ENCODE peak calls at places on chromosome 4, in eight cellular contexts. K, W, M, U, G, S, R and D are unnamed samples.

GRCh38 chr4:173505924-173506779 is 23.9 kb downstream of the HAND2 start:
- DNase-seq in K (peak), W (no peak), M (peak), U (no peak), G (peak), S (peak), R (no peak), D (peak)

GRCh38 chr4:123444298-123444731 is 47.7 kb downstream of the SPRY1 start:
- DNase-seq in K (peak), W (no peak), M (peak), U (no peak), G (peak), S (peak), R (no peak), D (peak)

GRCh38 chr4:174284181-174284886 is 623 bp downstream of the CEP44 start:
- DNase-seq in K (peak), W (no peak), M (peak), U (no peak), G (peak), S (no peak), R (peak), D (no peak)

GRCh38 chr4:71765349-71765748 is 18.5 kb downstream of the GC start:
- DNase-seq in K (no peak), W (no peak), M (no peak), U (no peak), G (peak), S (no peak), R (no peak), D (no peak)

GRCh38 chr4:112190684-112191083 is 40.9 kb upstream of the AP1AR start:
- DNase-seq in K (no peak), W (no peak), M (no peak), U (no peak), G (no peak), S (no peak), R (no peak), D (no peak)

GRCh38 chr4:113350576-113350975 is 301.1 kb downstream of the ANK2 start:
- DNase-seq in K (no peak), W (no peak), M (no peak), U (no peak), G (peak), S (no peak), R (no peak), D (no peak)

GRCh38 chr4:25112349-25113008 is 47.8 kb downstream of the SEPSECS start:
- DNase-seq in K (no peak), W (no peak), M (no peak), U (no peak), G (peak), S (no peak), R (no peak), D (no peak)

GRCh38 chr4:74317616-74318256 is 9.5 kb downstream of the EPGN start:
- DNase-seq in K (no peak), W (no peak), M (no peak), U (no peak), G (peak), S (no peak), R (no peak), D (no peak)

GRCh38 chr4:52823478-52824092 is 38.5 kb upstream of the RASL11B start:
- DNase-seq in K (no peak), W (no peak), M (no peak), U (no peak), G (peak), S (no peak), R (no peak), D (no peak)

GRCh38 chr4:38462659-38463058 is 201.3 kb upstream of the KLF3 start:
- DNase-seq in K (peak), W (no peak), M (no peak), U (no peak), G (no peak), S (no peak), R (no peak), D (no peak)

GRCh38 chr4:25843340-25844097 is 19.3 kb downstream of the SEL1L3 start:
- DNase-seq in K (peak), W (no peak), M (no peak), U (no peak), G (no peak), S (no peak), R (no peak), D (peak)

GRCh38 chr4:18645356-18645755 is 623.8 kb upstream of the LCORL start:
- DNase-seq in K (no peak), W (no peak), M (no peak), U (no peak), G (no peak), S (no peak), R (no peak), D (no peak)

GRCh38 chr4:164215113-164215741 is 538.7 kb upstream of the SMIM31 start:
- DNase-seq in K (no peak), W (no peak), M (no peak), U (no peak), G (no peak), S (no peak), R (no peak), D (no peak)

GRCh38 chr4:180669637-180670036 is 1573.6 kb upstream of the TENM3 start:
- DNase-seq in K (no peak), W (no peak), M (no peak), U (no peak), G (no peak), S (no peak), R (no peak), D (no peak)

GRCh38 chr4:99529218-99529617 is 18.4 kb downstream of the C4orf17 start:
- DNase-seq in K (no peak), W (no peak), M (no peak), U (no peak), G (peak), S (no peak), R (no peak), D (no peak)

GRCh38 chr4:101621120-101621519 is 169.4 kb upstream of the BANK1 start:
- DNase-seq in K (no peak), W (no peak), M (peak), U (no peak), G (peak), S (no peak), R (peak), D (no peak)

GRCh38 chr4:186647821-186648220 is 75.8 kb downstream of the FAT1 start:
- DNase-seq in K (no peak), W (no peak), M (no peak), U (no peak), G (no peak), S (no peak), R (no peak), D (no peak)

GRCh38 chr4:7941111-7942018 is 1.7 kb upstream of the AFAP1 start:
- DNase-seq in K (no peak), W (no peak), M (no peak), U (peak), G (peak), S (no peak), R (no peak), D (no peak)

GRCh38 chr4:139144161-139144859 is 32.7 kb downstream of the ELF2 start:
- DNase-seq in K (peak), W (no peak), M (peak), U (no peak), G (peak), S (no peak), R (no peak), D (no peak)

GRCh38 chr4:147103403-147103946 is 157.8 kb upstream of the TTC29 start:
- DNase-seq in K (no peak), W (no peak), M (peak), U (no peak), G (peak), S (no peak), R (peak), D (no peak)

GRCh38 chr4:17889692-17890091 is 78.9 kb downstream of the NCAPG start:
- DNase-seq in K (no peak), W (no peak), M (no peak), U (no peak), G (no peak), S (no peak), R (no peak), D (no peak)

GRCh38 chr4:51842167-51842553 is 793 bp upstream of the DCUN1D4 start:
- DNase-seq in K (no peak), W (no peak), M (no peak), U (no peak), G (peak), S (peak), R (no peak), D (peak)

GRCh38 chr4:21307709-21308108 is 607.5 kb downstream of the PACRGL start:
- DNase-seq in K (no peak), W (no peak), M (no peak), U (no peak), G (no peak), S (no peak), R (no peak), D (no peak)

GRCh38 chr4:108690738-108691137 is 40.3 kb downstream of the OSTC start:
- DNase-seq in K (no peak), W (no peak), M (no peak), U (no peak), G (peak), S (no peak), R (no peak), D (no peak)

GRCh38 chr4:52017809-52018208 is 2.4 kb downstream of the LRRC66 start:
- DNase-seq in K (no peak), W (no peak), M (no peak), U (no peak), G (no peak), S (no peak), R (no peak), D (no peak)

GRCh38 chr4:123024710-123025109 is 102.3 kb upstream of the NUDT6 start:
- DNase-seq in K (no peak), W (no peak), M (no peak), U (no peak), G (no peak), S (no peak), R (no peak), D (no peak)

GRCh38 chr4:10006604-10007435 is 14.5 kb downstream of the SLC2A9 start:
- DNase-seq in K (peak), W (no peak), M (no peak), U (peak), G (peak), S (no peak), R (no peak), D (no peak)

GRCh38 chr4:173061160-173061559 is 107.5 kb upstream of the GALNT7 start:
- DNase-seq in K (no peak), W (no peak), M (no peak), U (no peak), G (no peak), S (no peak), R (no peak), D (no peak)

GRCh38 chr4:74338792-74339333 is 26.1 kb upstream of the EREG start:
- DNase-seq in K (no peak), W (no peak), M (no peak), U (no peak), G (peak), S (no peak), R (no peak), D (no peak)

GRCh38 chr4:47913328-47913727 is 1.1 kb downstream of the NFXL1 start:
- DNase-seq in K (no peak), W (no peak), M (peak), U (no peak), G (peak), S (no peak), R (no peak), D (no peak)

GRCh38 chr4:162732871-162733270 is 433.8 kb downstream of the NAF1 start:
- DNase-seq in K (no peak), W (no peak), M (no peak), U (no peak), G (no peak), S (no peak), R (no peak), D (no peak)

GRCh38 chr4:88018471-88018870 is 11.0 kb downstream of the PKD2 start:
- DNase-seq in K (no peak), W (no peak), M (peak), U (no peak), G (peak), S (no peak), R (peak), D (no peak)

GRCh38 chr4:41216294-41217019 is 2.1 kb upstream of the APBB2 start:
- DNase-seq in K (peak), W (peak), M (no peak), U (peak), G (peak), S (peak), R (no peak), D (peak)

GRCh38 chr4:57044996-57045395 is 65.2 kb downstream of the IGFBP7 start:
- DNase-seq in K (no peak), W (no peak), M (no peak), U (no peak), G (peak), S (no peak), R (no peak), D (no peak)
- TF ChIP-seq CTCF in K (no peak), W (no peak), M (peak), U (no peak), G (no peak), S (no peak), R (no peak), D (no peak)

GRCh38 chr4:105257817-105258495 is 111.3 kb downstream of the TET2 start:
- DNase-seq in K (no peak), W (no peak), M (no peak), U (no peak), G (no peak), S (no peak), R (no peak), D (no peak)
- TF ChIP-seq CTCF in K (peak), W (no peak), M (peak), U (no peak), G (peak), S (peak), R (no peak), D (no peak)

GRCh38 chr4:4259484-4260100 is 11.6 kb upstream of the TMEM128 start:
- DNase-seq in K (no peak), W (no peak), M (no peak), U (no peak), G (peak), S (no peak), R (no peak), D (no peak)

GRCh38 chr4:4254666-4255065 is 6.6 kb upstream of the TMEM128 start:
- DNase-seq in K (no peak), W (no peak), M (no peak), U (no peak), G (no peak), S (no peak), R (no peak), D (no peak)

GRCh38 chr4:4256799-4257198 is 8.8 kb upstream of the TMEM128 start:
- DNase-seq in K (no peak), W (no peak), M (no peak), U (no peak), G (no peak), S (no peak), R (no peak), D (no peak)

GRCh38 chr4:4260185-4260751 is 12.2 kb upstream of the TMEM128 start:
- DNase-seq in K (no peak), W (no peak), M (peak), U (no peak), G (peak), S (peak), R (no peak), D (peak)
- TF ChIP-seq CTCF in K (peak), W (peak), M (peak), U (no peak), G (peak), S (peak), R (peak), D (no peak)

DNA sequence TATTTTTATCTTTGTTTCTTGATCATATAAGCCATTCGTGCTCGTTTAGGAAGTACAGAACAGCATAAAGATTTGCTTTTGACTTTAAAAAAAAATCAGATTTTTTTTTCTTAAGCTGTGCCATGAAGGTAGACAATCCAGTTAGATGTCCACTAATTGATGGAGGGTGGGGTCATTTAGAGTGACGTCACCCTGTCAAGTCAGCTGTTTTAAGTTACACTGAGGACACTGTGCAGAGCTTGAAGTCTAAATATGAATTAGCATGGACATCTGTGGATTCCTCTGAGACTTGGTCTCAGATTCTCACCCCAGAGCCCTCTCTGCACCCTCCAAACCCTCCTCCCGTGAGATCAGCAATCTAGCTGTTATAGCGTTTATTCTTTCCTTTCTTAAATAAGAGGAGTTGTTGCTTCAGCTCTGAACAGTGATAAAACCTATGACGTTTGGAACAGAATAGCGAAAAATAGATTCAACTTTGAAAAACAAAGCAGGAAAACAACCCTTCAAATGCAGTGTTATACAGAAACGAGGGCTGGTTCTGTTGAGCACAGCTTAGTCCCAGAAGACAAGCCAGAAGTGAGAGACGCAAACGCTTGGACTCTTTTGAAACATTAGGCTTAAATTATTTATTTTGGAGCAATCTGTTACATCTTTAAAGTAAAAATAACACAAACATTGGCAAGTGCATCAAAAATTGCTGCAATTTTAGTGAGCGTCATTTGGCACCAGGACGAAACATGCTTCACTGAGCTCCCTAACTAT is 63.7 kb downstream of the ENPP6 start:
- DNase-seq in K (no peak), W (no peak), M (no peak), U (no peak), G (no peak), S (no peak), R (no peak), D (no peak)
- TF ChIP-seq CTCF in K (no peak), W (no peak), M (no peak), U (no peak), G (no peak), S (no peak), R (no peak), D (no peak)

DNA sequence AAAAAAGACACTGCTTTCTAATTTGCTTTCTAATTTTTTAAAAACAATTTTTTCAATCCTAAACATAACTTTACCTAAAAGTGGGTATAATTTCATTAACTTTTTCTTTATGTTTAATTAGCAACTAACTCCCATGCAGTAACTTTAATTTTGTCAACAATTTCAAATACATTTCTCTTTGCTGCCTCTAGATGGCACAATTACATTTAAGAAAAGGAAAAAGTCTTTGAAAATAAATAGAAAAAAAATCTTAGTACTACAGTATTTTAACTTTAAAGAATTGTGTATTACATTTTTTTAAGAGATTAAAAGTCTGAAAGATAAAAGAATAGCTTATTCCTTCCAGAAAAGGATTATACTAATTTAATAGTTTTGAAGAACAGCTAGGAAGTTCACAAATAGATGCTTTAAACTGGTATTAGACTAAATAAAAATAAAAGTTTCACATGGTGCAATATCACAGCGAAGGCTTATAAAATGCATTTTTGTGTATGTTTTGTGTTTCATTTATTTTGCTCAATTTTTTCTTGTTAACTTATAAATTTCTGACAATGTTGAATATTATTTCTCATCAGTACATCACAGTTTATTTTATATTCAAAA is 105.1 kb downstream of the ADGRA3 start:
- DNase-seq in K (no peak), W (no peak), M (no peak), U (no peak), G (peak), S (peak), R (no peak), D (no peak)
- TF ChIP-seq CTCF in K (peak), W (peak), M (peak), U (peak), G (peak), S (peak), R (peak), D (peak)

GRCh38 chr4:39638358-39639239 is at the start of gene SMIM14:
- DNase-seq in K (peak), W (peak), M (peak), U (peak), G (peak), S (peak), R (peak), D (peak)
- TF ChIP-seq CTCF in K (no peak), W (no peak), M (no peak), U (no peak), G (no peak), S (no peak), R (no peak), D (no peak)

DNA sequence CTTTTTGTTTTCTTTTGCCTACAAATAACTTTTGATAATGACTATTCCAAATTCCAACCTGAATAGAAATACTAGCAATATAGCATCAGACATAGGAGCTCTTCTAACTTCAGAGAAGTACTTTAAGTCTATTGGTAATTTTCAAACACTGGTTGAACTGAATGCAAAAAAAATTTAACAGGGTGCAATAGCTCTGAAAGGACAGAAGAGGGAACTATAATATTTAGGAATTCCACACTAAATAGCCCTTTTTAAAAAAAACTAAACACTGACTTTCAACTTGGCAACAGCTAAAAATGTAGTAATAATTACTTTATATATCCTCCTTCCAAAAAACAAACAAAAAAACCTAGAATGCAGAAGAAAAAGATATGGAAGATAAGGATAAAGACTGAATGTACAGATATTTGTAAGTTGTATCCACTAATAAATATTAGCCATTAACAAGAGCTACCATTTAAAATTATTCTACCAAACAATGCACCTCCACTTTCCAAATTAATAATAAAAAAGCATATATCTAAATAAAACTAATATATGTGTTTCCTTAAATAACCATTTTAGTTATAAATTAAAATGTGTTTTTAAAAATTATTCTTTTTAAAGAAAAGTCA is 81.4 kb downstream of the FBXW7 start:
- DNase-seq in K (no peak), W (no peak), M (no peak), U (no peak), G (peak), S (peak), R (no peak), D (peak)
- TF ChIP-seq CTCF in K (peak), W (peak), M (peak), U (peak), G (peak), S (peak), R (peak), D (peak)

DNA sequence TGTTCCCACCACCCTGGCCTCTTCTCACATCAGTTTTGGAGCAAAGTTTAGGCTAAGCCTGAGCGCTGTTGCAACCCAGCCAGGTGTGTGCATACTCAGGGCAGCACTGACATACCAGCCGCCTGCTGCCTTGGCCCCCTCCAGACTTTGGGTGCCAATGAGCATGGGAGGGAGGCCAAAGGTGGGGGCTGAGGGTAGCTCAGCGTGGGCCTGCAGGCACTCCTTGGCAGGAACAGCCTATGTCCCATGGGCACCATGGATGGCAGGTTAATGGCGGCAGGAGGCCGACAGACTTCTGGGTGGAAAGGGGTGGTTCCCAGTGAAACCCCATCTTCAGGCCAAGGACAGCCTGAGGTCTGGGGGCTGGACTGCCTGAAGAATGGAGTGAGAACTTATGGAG is 462.2 kb downstream of the ADGRL3 start:
- DNase-seq in K (no peak), W (no peak), M (no peak), U (no peak), G (no peak), S (no peak), R (no peak), D (no peak)
- TF ChIP-seq CTCF in K (no peak), W (no peak), M (no peak), U (no peak), G (no peak), S (no peak), R (no peak), D (no peak)